ENCODE peak calls at places on chromosomes 1 and 21, in seven cellular contexts. C, E, D, K, Z, W and Q are unnamed samples.
A peak's percentile ranks its signal among the peaks of the same experiment; 100 is the strongest.

GRCh38 chr1:109927908-109928307 is 17.3 kb downstream of the CSF1 start:
- DNase-seq in C (peak; percentile 85), E (no peak), D (no peak), K (no peak), Z (peak; percentile 72), W (peak; percentile 94), Q (peak; percentile 19)

GRCh38 chr1:90384152-90384650 is 332.9 kb downstream of the BARHL2 start:
- DNase-seq in C (no peak), E (no peak), D (no peak), K (no peak), Z (no peak), W (no peak), Q (no peak)

GRCh38 chr1:213647864-213648650 is 339.7 kb upstream of the PROX1 start:
- DNase-seq in C (no peak), E (no peak), D (no peak), K (no peak), Z (no peak), W (no peak), Q (no peak)

GRCh38 chr1:202998836-202999750 is 8.1 kb upstream of the TMEM183A start:
- DNase-seq in C (no peak), E (no peak), D (no peak), K (peak; percentile 32), Z (peak; percentile 54), W (no peak), Q (peak; percentile 28)

GRCh38 chr1:107430540-107431228 is 289.8 kb downstream of the NTNG1 start:
- DNase-seq in C (no peak), E (no peak), D (no peak), K (peak; percentile 26), Z (peak; percentile 45), W (no peak), Q (no peak)

GRCh38 chr21:19181604-19182140 is 778.1 kb upstream of the TMPRSS15 start:
- DNase-seq in C (no peak), E (no peak), D (no peak), K (no peak), Z (no peak), W (no peak), Q (no peak)

GRCh38 chr1:107683198-107683657 is 281.8 kb downstream of the VAV3 start:
- DNase-seq in C (no peak), E (no peak), D (no peak), K (no peak), Z (peak; percentile 63), W (no peak), Q (no peak)

GRCh38 chr1:34602907-34603306 is 151.9 kb upstream of the GJB5 start:
- DNase-seq in C (no peak), E (no peak), D (no peak), K (no peak), Z (no peak), W (no peak), Q (no peak)

GRCh38 chr1:236895665-236896387 is 100.7 kb downstream of the MTR start:
- DNase-seq in C (no peak), E (no peak), D (no peak), K (no peak), Z (no peak), W (no peak), Q (no peak)

DNA sequence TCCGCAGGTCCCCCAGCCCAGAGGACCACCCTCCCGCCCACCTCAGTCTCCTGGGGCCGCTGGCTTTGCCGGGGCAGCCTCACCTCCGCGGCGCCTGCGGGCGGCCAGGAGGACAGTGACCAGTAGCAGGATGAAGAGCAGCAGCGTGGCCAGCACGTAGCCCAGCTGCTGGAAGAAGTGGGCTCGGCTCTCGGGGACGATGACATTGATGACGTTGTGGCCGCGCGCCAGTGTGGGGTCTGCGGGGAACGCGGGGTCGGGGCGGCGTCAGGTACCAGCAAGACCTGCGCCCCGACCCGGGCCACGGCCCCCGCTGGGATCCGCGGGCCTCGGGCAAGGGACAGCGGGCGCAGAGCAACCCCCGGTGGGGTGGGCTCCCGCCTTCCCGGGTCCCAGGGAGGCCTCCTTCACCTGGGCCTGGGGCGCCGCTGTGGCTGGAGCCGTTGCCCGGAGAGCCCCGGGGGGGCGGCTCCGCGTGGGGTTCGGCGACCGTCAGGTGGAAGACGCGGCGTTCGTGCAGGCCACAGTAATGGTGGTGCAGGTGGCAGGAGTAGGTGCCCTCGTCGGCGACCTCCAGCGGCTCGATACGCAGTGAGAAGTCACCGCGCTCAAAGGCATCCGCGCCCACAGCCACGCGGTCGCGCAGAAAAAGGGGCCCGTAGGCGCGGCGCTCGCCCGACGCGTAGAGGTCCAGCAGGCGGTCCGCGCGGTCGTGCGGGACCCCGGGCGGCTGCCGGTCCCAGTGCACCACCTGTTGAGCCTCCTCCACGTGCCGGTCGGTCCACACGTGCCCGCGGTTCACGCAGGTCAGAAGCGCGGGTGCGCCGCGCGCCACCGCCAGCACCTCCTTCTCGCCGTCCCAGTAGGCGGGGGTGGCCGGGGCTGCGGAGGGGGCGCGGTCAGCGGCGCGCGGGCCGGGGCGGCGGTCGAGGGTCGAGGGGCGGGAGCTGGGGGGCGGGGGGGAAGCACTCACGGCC is 3.8 kb downstream of the MXRA8 start:
- DNase-seq in C (no peak), E (no peak), D (no peak), K (no peak), Z (no peak), W (no peak), Q (no peak)
- H3K4me1 ChIP-seq in C (peaks cover 76% of the 10 kb centered on the region), E (no peaks in the 10 kb centered on the region), D (peaks cover 48% of the 10 kb centered on the region), K (peaks cover 81% of the 10 kb centered on the region), Z (peaks cover 36% of the 10 kb centered on the region), W (peaks cover 72% of the 10 kb centered on the region), Q (peaks cover 60% of the 10 kb centered on the region)

DNA sequence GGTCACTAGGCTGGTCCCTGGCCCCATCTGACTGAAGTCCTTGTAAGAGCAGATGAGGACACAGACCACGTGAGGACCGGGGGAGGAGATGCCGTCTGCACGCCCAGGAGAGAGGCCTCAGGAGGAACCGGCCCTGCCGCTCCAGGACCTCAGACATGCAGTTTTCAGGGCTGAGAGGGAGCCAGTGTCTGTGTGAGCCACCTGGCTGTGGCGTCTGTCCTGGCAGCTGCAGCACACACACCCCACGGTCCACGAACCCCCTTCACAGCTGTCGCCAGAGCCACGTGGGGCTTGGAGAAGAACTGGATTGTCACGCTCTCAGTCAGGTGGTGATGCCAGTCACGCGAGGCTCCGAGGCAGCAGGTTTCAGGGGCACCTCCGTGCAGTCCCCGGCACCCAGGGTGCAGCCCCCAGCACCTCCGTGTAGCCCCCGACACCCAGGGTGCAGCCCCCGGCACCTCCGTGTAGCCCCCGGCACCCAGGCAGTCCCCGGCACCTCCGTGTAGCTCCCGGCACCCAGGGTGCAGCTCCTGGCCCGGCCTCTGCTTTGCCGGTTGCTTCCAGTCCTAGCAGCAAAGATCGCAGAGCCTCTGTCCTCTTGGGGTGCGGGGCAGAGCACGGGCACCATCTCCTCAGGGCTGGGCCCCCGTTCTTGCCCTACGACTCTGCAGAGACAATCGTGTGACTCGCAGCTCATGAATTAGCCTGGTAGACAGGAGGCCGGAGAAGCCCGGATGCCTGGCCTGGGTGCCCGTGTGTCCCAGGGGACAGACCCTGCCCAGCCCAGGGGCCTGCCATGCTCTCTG is 19.0 kb upstream of the SUMO3 start:
- DNase-seq in C (no peak), E (peak; percentile 63), D (no peak), K (peak; percentile 52), Z (peak; percentile 47), W (no peak), Q (peak; percentile 68)
- TF ChIP-seq POLR2AphosphoS5 in C (no peak), E (no peak), D (no peak), K (no peak), Z (no peak), W (no peak), Q (no peak)

DNA sequence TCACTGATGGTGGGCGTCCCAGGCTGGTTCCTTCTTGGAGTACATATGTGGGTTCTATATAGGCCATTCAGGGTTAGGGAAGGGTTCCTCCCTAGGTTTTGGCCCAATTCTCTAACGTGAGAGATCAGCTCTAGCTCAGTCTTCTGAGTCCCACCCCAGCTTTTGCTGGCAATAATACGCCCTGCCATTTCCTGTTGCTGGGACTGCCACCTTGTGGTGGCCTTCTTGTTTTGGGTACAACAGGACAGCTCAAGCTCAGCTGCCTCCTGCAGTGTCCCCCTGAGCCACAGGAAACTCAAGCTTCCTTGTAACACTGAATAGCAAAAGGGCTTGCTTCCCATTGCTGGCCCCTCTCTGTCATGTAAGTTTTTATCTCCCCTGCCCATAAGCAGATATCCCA is 77.8 kb downstream of the BACH1 start:
- DNase-seq in C (no peak), E (peak; percentile 81), D (peak; percentile 31), K (peak; percentile 23), Z (peak; percentile 42), W (peak; percentile 67), Q (no peak)
- TF ChIP-seq CTCF in C (peak; percentile 19), E (peak; percentile 30), D (peak; percentile 76), K (peak; percentile 73), Z (no peak), W (no peak), Q (no peak)

DNA sequence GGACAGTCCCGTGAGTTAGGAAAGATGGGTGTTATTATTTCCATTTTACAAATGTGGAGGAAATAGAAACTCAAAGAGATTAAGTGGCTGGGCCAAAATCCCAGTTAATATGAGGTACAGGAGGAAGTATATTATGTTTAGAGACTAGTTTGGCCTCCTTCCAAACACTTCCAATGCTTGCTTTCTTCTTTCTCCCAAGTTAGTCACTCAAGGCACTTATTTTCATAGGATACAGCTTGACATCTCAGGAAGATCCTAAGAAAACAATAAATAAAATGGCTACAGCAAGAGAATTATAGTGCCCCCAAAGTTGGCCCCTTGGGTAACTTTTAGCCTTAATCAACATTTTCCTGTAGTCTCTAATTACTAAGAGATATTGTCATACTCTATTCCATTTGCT is 47.5 kb upstream of the IPO9 start:
- DNase-seq in C (no peak), E (no peak), D (no peak), K (no peak), Z (no peak), W (no peak), Q (no peak)
- H3K4me1 ChIP-seq in C (peaks cover 27% of the 10 kb centered on the region), E (no peaks in the 10 kb centered on the region), D (no peaks in the 10 kb centered on the region), K (no peaks in the 10 kb centered on the region), Z (no peaks in the 10 kb centered on the region), W (peaks cover 8% of the 10 kb centered on the region), Q (peaks cover 5% of the 10 kb centered on the region)